ENCODE peak calls at places on chromosomes 5 and 9, in six cellular contexts. One of them, this sample, is unnamed.

GRCh38 chr5:68656936-68657857 is 436.6 kb upstream of the SLC30A5 start:
- DNase-seq in HTR-8/SVneo: no peak
- DNase-seq in HEK293T: no peak
- DNase-seq in AML-193: no peak
- DNase-seq in KBM-7: no peak
- DNase-seq in NCI-H1105 treated with DMSO at 0.1 percent for 48 hours: no peak
- DNase-seq in this sample: no peak

GRCh38 chr5:54885636-54886035 is 99.8 kb downstream of the ESM1 start:
- DNase-seq in NCI-H1105 treated with DMSO at 0.1 percent for 48 hours: no peak
- DNase-seq in KBM-7: no peak
- DNase-seq in AML-193: no peak
- DNase-seq in HEK293T: no peak
- DNase-seq in HTR-8/SVneo: no peak
- DNase-seq in this sample: no peak

GRCh38 chr9:106773750-106774149 is 89.2 kb upstream of the ZNF462 start:
- DNase-seq in KBM-7: no peak
- DNase-seq in HEK293T: no peak
- DNase-seq in HTR-8/SVneo: no peak
- DNase-seq in AML-193: no peak
- DNase-seq in NCI-H1105 treated with DMSO at 0.1 percent for 48 hours: no peak
- DNase-seq in this sample: no peak

GRCh38 chr5:81908044-81908443 is 63.8 kb upstream of the ATG10 start:
- DNase-seq in AML-193: no peak
- DNase-seq in NCI-H1105 treated with DMSO at 0.1 percent for 48 hours: no peak
- DNase-seq in HTR-8/SVneo: no peak
- DNase-seq in HEK293T: no peak
- DNase-seq in KBM-7: no peak
- DNase-seq in this sample: no peak

GRCh38 chr5:150918613-150919012 is 13.8 kb upstream of the ZNF300 start:
- DNase-seq in HEK293T: no peak
- DNase-seq in NCI-H1105 treated with DMSO at 0.1 percent for 48 hours: no peak
- DNase-seq in KBM-7: peak
- DNase-seq in HTR-8/SVneo: peak
- DNase-seq in AML-193: no peak
- DNase-seq in this sample: no peak

GRCh38 chr5:8682381-8682780 is 813.4 kb downstream of the MTRR start:
- DNase-seq in NCI-H1105 treated with DMSO at 0.1 percent for 48 hours: no peak
- DNase-seq in HTR-8/SVneo: no peak
- DNase-seq in AML-193: no peak
- DNase-seq in HEK293T: no peak
- DNase-seq in KBM-7: no peak
- DNase-seq in this sample: no peak

GRCh38 chr5:13477118-13477737 is 467.3 kb downstream of the DNAH5 start:
- DNase-seq in KBM-7: no peak
- DNase-seq in NCI-H1105 treated with DMSO at 0.1 percent for 48 hours: no peak
- DNase-seq in HEK293T: no peak
- DNase-seq in HTR-8/SVneo: peak
- DNase-seq in AML-193: no peak
- DNase-seq in this sample: no peak

GRCh38 chr9:15361737-15362136 is 54.7 kb upstream of the TTC39B start:
- DNase-seq in NCI-H1105 treated with DMSO at 0.1 percent for 48 hours: no peak
- DNase-seq in HTR-8/SVneo: no peak
- DNase-seq in HEK293T: no peak
- DNase-seq in KBM-7: no peak
- DNase-seq in AML-193: no peak
- DNase-seq in this sample: no peak

GRCh38 chr9:110148868-110149267 is 59.1 kb downstream of the C9orf152 start:
- DNase-seq in KBM-7: no peak
- DNase-seq in AML-193: no peak
- DNase-seq in NCI-H1105 treated with DMSO at 0.1 percent for 48 hours: no peak
- DNase-seq in HEK293T: no peak
- DNase-seq in HTR-8/SVneo: no peak
- DNase-seq in this sample: no peak

GRCh38 chr9:100602302-100602930 is 24.5 kb downstream of the CAVIN4 start:
- DNase-seq in AML-193: peak
- DNase-seq in HTR-8/SVneo: peak
- DNase-seq in NCI-H1105 treated with DMSO at 0.1 percent for 48 hours: peak
- DNase-seq in KBM-7: peak
- DNase-seq in HEK293T: peak
- DNase-seq in this sample: peak

GRCh38 chr5:74622122-74622521 is 18.4 kb downstream of the ENC1 start:
- DNase-seq in AML-193: no peak
- DNase-seq in KBM-7: no peak
- DNase-seq in HTR-8/SVneo: no peak
- DNase-seq in HEK293T: no peak
- DNase-seq in NCI-H1105 treated with DMSO at 0.1 percent for 48 hours: no peak
- DNase-seq in this sample: no peak

GRCh38 chr5:15993934-15994333 is 185.7 kb downstream of the MARCHF11 start:
- DNase-seq in NCI-H1105 treated with DMSO at 0.1 percent for 48 hours: no peak
- DNase-seq in HTR-8/SVneo: no peak
- DNase-seq in HEK293T: no peak
- DNase-seq in AML-193: no peak
- DNase-seq in KBM-7: no peak
- DNase-seq in this sample: no peak

GRCh38 chr9:693460-694390 is 147.8 kb upstream of the DMRT1 start:
- DNase-seq in AML-193: no peak
- DNase-seq in NCI-H1105 treated with DMSO at 0.1 percent for 48 hours: no peak
- DNase-seq in KBM-7: no peak
- DNase-seq in HTR-8/SVneo: no peak
- DNase-seq in HEK293T: no peak
- DNase-seq in this sample: peak